ENCODE peak calls at places on chromosome 17, in four cellular contexts. C is BE2C, H is MCF 10A, E is cardiac fibroblast. K is an unnamed sample.

GRCh38 chr17:57154896-57155295 is 69.8 kb downstream of the AKAP1 start:
- DNase-seq in E (no peak), H (no peak), C (no peak), K (no peak)

GRCh38 chr17:76152580-76152979 is 11.5 kb upstream of the FOXJ1 start:
- DNase-seq in H (no peak), C (no peak), E (no peak), K (no peak)

GRCh38 chr17:55433629-55434422 is 12.2 kb upstream of the MMD start:
- DNase-seq in H (peak), E (peak), C (no peak), K (peak)

GRCh38 chr17:44759096-44759915 is 518 bp downstream of the ADAM11 start:
- DNase-seq in C (no peak), E (no peak), H (no peak), K (no peak)

GRCh38 chr17:9209781-9210370 is 188.6 kb downstream of the NTN1 start:
- DNase-seq in E (no peak), H (no peak), C (no peak), K (no peak)

GRCh38 chr17:60600490-60601431 is 768 bp downstream of the PPM1D start:
- DNase-seq in E (peak), C (peak), H (peak), K (peak)

GRCh38 chr17:47208744-47209488 is at the start of gene MYL4:
- DNase-seq in C (no peak), H (no peak), E (no peak), K (no peak)

GRCh38 chr17:79045830-79046500 is 22.0 kb downstream of the C1QTNF1 start:
- DNase-seq in H (peak), C (peak), E (peak), K (peak)

GRCh38 chr17:64016974-64017373 is 3.5 kb downstream of the ICAM2 start:
- DNase-seq in C (no peak), E (no peak), H (no peak), K (no peak)

GRCh38 chr17:64017381-64017980 is 3.0 kb downstream of the ICAM2 start:
- DNase-seq in C (no peak), H (no peak), E (no peak), K (no peak)

GRCh38 chr17:64015447-64015846 is 5.0 kb downstream of the ICAM2 start:
- DNase-seq in H (no peak), C (no peak), E (no peak), K (no peak)

GRCh38 chr17:64019486-64020067 is 856 bp downstream of the ICAM2 start:
- DNase-seq in H (no peak), C (no peak), E (no peak), K (no peak)

GRCh38 chr17:64016248-64016784 is 4.1 kb downstream of the ICAM2 start:
- DNase-seq in C (no peak), H (no peak), E (no peak), K (no peak)
- TF ChIP-seq CTCF in C (peak), H (no peak), E (peak), K (peak)

DNA sequence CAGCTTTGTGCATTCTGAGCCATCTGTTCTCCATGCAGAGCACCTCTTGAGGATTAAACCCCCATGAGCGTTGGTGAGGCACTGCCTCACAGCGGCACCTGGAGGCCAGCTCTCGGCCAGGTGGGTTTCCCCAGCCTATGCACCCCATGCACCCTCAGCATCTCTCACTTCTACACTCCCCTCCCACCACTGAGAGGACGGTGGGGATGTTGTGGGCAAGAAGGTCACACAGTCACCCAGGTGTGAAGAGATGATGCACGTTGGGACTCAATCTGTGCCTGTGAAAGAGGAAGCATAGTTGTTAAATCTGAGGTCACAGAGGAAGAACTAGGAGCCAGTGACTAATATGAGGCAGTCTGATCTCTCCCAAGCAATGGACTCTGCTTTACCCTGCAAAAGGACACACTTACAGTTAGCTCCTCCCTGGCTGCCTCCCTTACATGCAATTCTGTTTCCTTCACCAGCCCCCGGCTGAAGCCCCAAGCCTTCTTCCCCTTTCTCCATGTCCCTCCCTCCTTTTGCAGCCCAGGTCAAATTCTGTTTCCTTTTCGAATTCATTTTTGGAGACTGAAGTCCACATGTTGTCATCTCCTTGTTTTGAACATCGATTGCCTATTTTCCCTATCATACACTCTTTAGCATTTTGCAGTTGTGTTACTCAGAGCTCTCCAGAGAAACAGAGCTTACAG is 58.5 kb downstream of the HS3ST3B1 start:
- DNase-seq in E (no peak), H (no peak), C (no peak), K (no peak)
- TF ChIP-seq CTCF in E (no peak), H (no peak), C (no peak), K (no peak)

DNA sequence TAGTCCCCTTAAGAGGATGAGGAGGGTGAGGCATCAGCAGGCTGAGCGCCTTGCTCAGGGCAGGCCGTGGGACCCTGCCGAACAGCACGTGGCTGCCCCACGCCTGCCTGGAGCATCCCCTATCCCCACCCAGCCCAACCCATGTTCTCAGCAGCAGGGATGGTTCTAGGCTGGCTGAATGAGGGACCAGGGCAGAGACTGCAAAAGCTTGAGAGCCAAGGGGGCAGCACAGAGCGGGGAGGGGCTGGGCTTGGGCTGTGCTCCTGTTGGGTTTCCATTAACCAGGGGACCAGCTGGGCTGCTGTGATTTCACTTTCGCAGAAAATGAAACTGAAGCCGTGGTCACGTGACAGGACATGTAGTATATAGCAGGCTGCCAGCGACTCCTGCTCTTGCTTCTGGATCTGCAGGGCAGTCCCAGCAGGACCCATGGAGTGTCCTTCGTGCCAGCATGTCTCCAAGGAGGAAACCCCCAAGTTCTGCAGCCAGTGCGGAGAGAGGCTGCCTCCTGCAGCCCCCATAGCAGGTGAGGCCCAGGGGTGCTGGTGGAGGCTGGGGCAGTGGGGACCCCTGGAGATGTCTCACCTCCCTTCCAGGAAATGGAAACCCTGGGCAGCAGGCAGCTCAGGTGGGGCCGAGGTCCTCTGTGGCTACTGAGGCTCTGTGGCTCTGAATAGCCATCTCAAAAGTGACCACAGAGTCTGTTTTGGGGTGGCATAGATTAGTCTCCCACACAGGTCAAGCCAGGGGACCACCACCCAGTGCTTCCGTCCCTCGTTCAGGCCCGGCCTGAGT is 2.8 kb downstream of the RNF213 start:
- DNase-seq in E (peak), H (no peak), C (peak), K (peak)
- TF ChIP-seq CTCF in E (no peak), H (no peak), C (peak), K (no peak)

DNA sequence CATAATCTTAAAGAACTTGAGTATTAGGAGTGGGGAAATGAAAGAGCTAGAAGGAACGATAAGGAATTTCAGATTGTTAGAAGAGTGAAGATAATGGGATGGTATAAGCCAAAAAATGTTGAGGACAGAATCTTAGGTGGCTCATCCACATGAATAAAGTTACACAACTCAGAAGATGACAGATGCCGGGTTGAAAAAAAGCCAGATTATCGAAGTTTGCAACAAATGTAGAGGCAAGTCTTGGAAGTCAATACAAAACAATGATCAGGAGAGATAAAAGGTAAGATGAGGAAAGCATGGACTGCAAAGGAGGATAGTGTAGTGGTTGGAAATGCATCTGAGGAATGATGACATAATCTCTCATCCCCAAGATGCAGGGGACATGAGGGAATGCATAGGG is 45.1 kb upstream of the TAOK1 start:
- DNase-seq in E (no peak), C (no peak), H (no peak), K (no peak)
- TF ChIP-seq CTCF in E (no peak), C (no peak), H (no peak), K (no peak)

K was measured in fibroblast of mammary gland.